ENCODE peak calls at places on chromosomes 3 and 15, in ten cellular contexts. L, U, M, C, E, Q, S, R, B and V are unnamed samples.

GRCh38 chr3:14812196-14812785 is 6.5 kb upstream of the FGD5 start:
- ATAC-seq in L (no peak), U (no peak), M (no peak), C (no peak), E (no peak), Q (no peak), S (no peak), R (no peak), B (no peak), V (no peak)

GRCh38 chr3:194458122-194458521 is 28.7 kb downstream of the ATP13A3 start:
- ATAC-seq in L (no peak), U (peak; percentile 30), M (no peak), C (no peak), E (no peak), Q (no peak), S (no peak), R (no peak), B (no peak), V (no peak)

GRCh38 chr3:53286727-53287412 is 31.0 kb upstream of the TKT start:
- ATAC-seq in L (no peak), U (no peak), M (no peak), C (no peak), E (no peak), Q (no peak), S (peak; percentile 80), R (no peak), B (no peak), V (peak; percentile 44)

GRCh38 chr3:53996153-53996861 is 104.6 kb upstream of the SELENOK start:
- ATAC-seq in L (no peak), U (peak; percentile 69), M (peak; percentile 22), C (no peak), E (no peak), Q (no peak), S (no peak), R (no peak), B (no peak), V (no peak)

GRCh38 chr3:56837196-56837955 is 35.6 kb upstream of the ARHGEF3 start:
- ATAC-seq in L (no peak), U (no peak), M (no peak), C (peak; percentile 61), E (peak; percentile 71), Q (no peak), S (no peak), R (no peak), B (no peak), V (no peak)

GRCh38 chr15:65094294-65094995 is 17.9 kb downstream of the KBTBD13 start:
- ATAC-seq in L (no peak), U (no peak), M (peak; percentile 67), C (no peak), E (no peak), Q (no peak), S (no peak), R (peak; percentile 68), B (peak; percentile 44), V (peak; percentile 66)

GRCh38 chr3:72102057-72102711 is 317.2 kb upstream of the PROK2 start:
- ATAC-seq in L (no peak), U (no peak), M (peak; percentile 54), C (no peak), E (no peak), Q (no peak), S (no peak), R (peak; percentile 71), B (peak; percentile 60), V (peak; percentile 25)

GRCh38 chr3:16484216-16484615 is 29.3 kb downstream of the RFTN1 start:
- ATAC-seq in L (no peak), U (no peak), M (no peak), C (no peak), E (no peak), Q (no peak), S (no peak), R (no peak), B (peak; percentile 30), V (peak; percentile 40)

GRCh38 chr3:106018929-106019328 is 150.1 kb upstream of the CBLB start:
- ATAC-seq in L (no peak), U (no peak), M (no peak), C (no peak), E (no peak), Q (no peak), S (no peak), R (no peak), B (no peak), V (no peak)

GRCh38 chr15:73442968-73443367 is at the start of gene REC114:
- ATAC-seq in L (no peak), U (no peak), M (no peak), C (no peak), E (no peak), Q (no peak), S (no peak), R (no peak), B (no peak), V (no peak)

GRCh38 chr3:69368129-69368741 is 17.7 kb downstream of the FRMD4B start:
- ATAC-seq in L (peak; percentile 33), U (no peak), M (peak; percentile 15), C (peak; percentile 96), E (peak; percentile 97), Q (peak; percentile 60), S (no peak), R (peak; percentile 20), B (peak; percentile 36), V (peak; percentile 60)

GRCh38 chr3:46646700-46647099 is 34.4 kb downstream of the FAM240A start:
- ATAC-seq in L (no peak), U (peak; percentile 20), M (no peak), C (no peak), E (no peak), Q (no peak), S (no peak), R (no peak), B (peak; percentile 55), V (no peak)

GRCh38 chr3:11059090-11059798 is 66.7 kb downstream of the SLC6A1 start:
- ATAC-seq in L (peak; percentile 73), U (peak; percentile 79), M (peak; percentile 97), C (peak; percentile 72), E (peak; percentile 80), Q (peak; percentile 41), S (peak; percentile 68), R (peak; percentile 89), B (peak; percentile 92), V (peak; percentile 68)

GRCh38 chr3:141499965-141500364 is 13.1 kb downstream of the RASA2 start:
- ATAC-seq in L (no peak), U (no peak), M (no peak), C (peak; percentile 9), E (peak; percentile 37), Q (no peak), S (peak; percentile 50), R (no peak), B (no peak), V (no peak)

GRCh38 chr15:26102988-26103387 is 239.9 kb upstream of the ATP10A start:
- ATAC-seq in L (no peak), U (no peak), M (no peak), C (no peak), E (no peak), Q (no peak), S (no peak), R (no peak), B (no peak), V (no peak)

GRCh38 chr15:68589783-68590710 is 11.3 kb downstream of the CORO2B start:
- ATAC-seq in L (no peak), U (no peak), M (peak; percentile 24), C (no peak), E (no peak), Q (no peak), S (no peak), R (no peak), B (peak; percentile 38), V (no peak)